ENCODE peak calls at places on chromosomes 3 and 15, in six cellular contexts. O is heart right ventricle, E is right lobe of liver, Q is Panc1, T is psoas muscle, K is pancreas. U is an unnamed sample.

GRCh38 chr3:128965818-128966217 is 28.1 kb downstream of the CFAP92 start:
- ATAC-seq in O (no peak), E (no peak), Q (no peak), T (no peak), K (no peak), U (no peak)

GRCh38 chr3:33513262-33513863 is 73.2 kb upstream of the UBP1 start:
- ATAC-seq in O (no peak), E (no peak), Q (no peak), T (no peak), K (no peak), U (no peak)

GRCh38 chr3:16912400-16913263 is 27.9 kb downstream of the PLCL2 start:
- ATAC-seq in O (no peak), E (no peak), Q (no peak), T (peak; percentile 43), K (no peak), U (no peak)

GRCh38 chr15:63517614-63518013 is 13.2 kb downstream of the USP3 start:
- ATAC-seq in O (no peak), E (peak; percentile 70), Q (peak; percentile 63), T (no peak), K (peak; percentile 75), U (no peak)

GRCh38 chr15:42050484-42051255 is 29.8 kb upstream of the PLA2G4E start:
- ATAC-seq in O (peak; percentile 87), E (no peak), Q (peak; percentile 23), T (peak; percentile 77), K (no peak), U (no peak)

GRCh38 chr3:58387650-58388546 is 45.7 kb downstream of the PDHB start:
- ATAC-seq in O (peak; percentile 18), E (no peak), Q (no peak), T (no peak), K (no peak), U (no peak)

GRCh38 chr3:62995142-62995541 is 119.9 kb upstream of the CADPS start:
- ATAC-seq in O (no peak), E (no peak), Q (no peak), T (no peak), K (no peak), U (no peak)

GRCh38 chr3:160162440-160162839 is 62.8 kb upstream of the C3orf80 start:
- ATAC-seq in O (no peak), E (no peak), Q (peak; percentile 47), T (no peak), K (no peak), U (no peak)

GRCh38 chr15:69359724-69360123 is 54.4 kb upstream of the KIF23 start:
- ATAC-seq in O (no peak), E (no peak), Q (no peak), T (no peak), K (no peak), U (no peak)

GRCh38 chr3:5149306-5149880 is 27.3 kb downstream of the ARL8B start:
- ATAC-seq in O (no peak), E (no peak), Q (no peak), T (no peak), K (no peak), U (no peak)

GRCh38 chr3:159775372-159775961 is 213.2 kb upstream of the IL12A start:
- ATAC-seq in O (peak; percentile 90), E (peak; percentile 71), Q (peak; percentile 68), T (no peak), K (no peak), U (peak; percentile 87)

GRCh38 chr3:177836671-177837070 is 639.4 kb upstream of the TBL1XR1 start:
- ATAC-seq in O (no peak), E (no peak), Q (no peak), T (peak; percentile 45), K (peak; percentile 61), U (peak; percentile 66)

GRCh38 chr15:83380682-83381081 is 66.5 kb upstream of the SH3GL3 start:
- ATAC-seq in O (peak; percentile 72), E (peak; percentile 73), Q (peak; percentile 91), T (no peak), K (peak; percentile 90), U (no peak)

GRCh38 chr3:81989274-81989673 is 227.8 kb upstream of the GBE1 start:
- ATAC-seq in O (no peak), E (no peak), Q (no peak), T (no peak), K (no peak), U (no peak)

GRCh38 chr15:100129677-100130076 is 212.1 kb downstream of the ADAMTS17 start:
- ATAC-seq in O (no peak), E (no peak), Q (no peak), T (no peak), K (no peak), U (no peak)

GRCh38 chr15:85316244-85316934 is 64.0 kb upstream of the AKAP13 start:
- ATAC-seq in O (no peak), E (no peak), Q (peak; percentile 58), T (no peak), K (no peak), U (no peak)

GRCh38 chr15:50496692-50497091 is 49.8 kb downstream of the USP50 start:
- ATAC-seq in O (no peak), E (no peak), Q (no peak), T (no peak), K (no peak), U (no peak)

GRCh38 chr15:51203797-51204196 is 109.1 kb upstream of the TNFAIP8L3 start:
- ATAC-seq in O (no peak), E (peak; percentile 68), Q (no peak), T (peak; percentile 35), K (peak; percentile 42), U (no peak)

GRCh38 chr3:141201122-141201521 is 30.5 kb upstream of the PXYLP1 start:
- ATAC-seq in O (no peak), E (no peak), Q (no peak), T (no peak), K (no peak), U (no peak)

GRCh38 chr3:173140986-173141385 is at the start of gene SPATA16:
- ATAC-seq in O (no peak), E (no peak), Q (no peak), T (no peak), K (no peak), U (no peak)

GRCh38 chr15:60299452-60300047 is 98.2 kb downstream of the ANXA2 start:
- ATAC-seq in O (no peak), E (no peak), Q (peak; percentile 38), T (no peak), K (no peak), U (no peak)

GRCh38 chr3:197253243-197253947 is 45.0 kb downstream of the DLG1 start:
- ATAC-seq in O (no peak), E (no peak), Q (no peak), T (no peak), K (no peak), U (no peak)

GRCh38 chr3:42905740-42906084 is 230 bp upstream of the ZNF662 start:
- ATAC-seq in O (no peak), E (no peak), Q (no peak), T (no peak), K (no peak), U (no peak)

GRCh38 chr3:33491697-33492096 is 51.5 kb upstream of the UBP1 start:
- ATAC-seq in O (no peak), E (no peak), Q (no peak), T (no peak), K (no peak), U (no peak)

GRCh38 chr15:70854669-70854976 is 666 bp upstream of the LARP6 start:
- ATAC-seq in O (peak; percentile 13), E (no peak), Q (peak; percentile 51), T (peak; percentile 15), K (peak; percentile 24), U (peak; percentile 1)

GRCh38 chr3:154795046-154795445 is 285.1 kb upstream of the MME start:
- ATAC-seq in O (no peak), E (no peak), Q (no peak), T (no peak), K (no peak), U (no peak)

GRCh38 chr3:58217209-58217811 is 6.5 kb upstream of the DNASE1L3 start:
- ATAC-seq in O (peak; percentile 96), E (peak; percentile 97), Q (peak; percentile 96), T (peak; percentile 82), K (peak; percentile 97), U (peak; percentile 78)

GRCh38 chr15:57667171-57667924 is 39.2 kb upstream of the POLR2M start:
- ATAC-seq in O (peak; percentile 80), E (peak; percentile 96), Q (peak; percentile 65), T (no peak), K (peak; percentile 88), U (peak; percentile 87)

GRCh38 chr15:98266295-98266694 is 305.8 kb downstream of the ARRDC4 start:
- ATAC-seq in O (no peak), E (no peak), Q (peak; percentile 45), T (no peak), K (no peak), U (no peak)

GRCh38 chr3:109977903-109978302 is 640.6 kb upstream of the DPPA4 start:
- ATAC-seq in O (no peak), E (no peak), Q (no peak), T (no peak), K (no peak), U (no peak)

GRCh38 chr15:73127302-73127936 is 75.2 kb downstream of the NEO1 start:
- ATAC-seq in O (no peak), E (peak; percentile 69), Q (peak; percentile 77), T (peak; percentile 60), K (peak; percentile 65), U (no peak)

GRCh38 chr15:39361497-39361896 is 219.4 kb upstream of the THBS1 start:
- ATAC-seq in O (no peak), E (no peak), Q (no peak), T (no peak), K (no peak), U (no peak)

GRCh38 chr15:39362832-39363561 is 217.9 kb upstream of the THBS1 start:
- ATAC-seq in O (no peak), E (no peak), Q (no peak), T (no peak), K (no peak), U (no peak)

GRCh38 chr15:39359736-39360135 is 221.1 kb upstream of the THBS1 start:
- ATAC-seq in O (no peak), E (no peak), Q (no peak), T (no peak), K (no peak), U (no peak)

GRCh38 chr15:39358441-39359041 is 222.3 kb upstream of the THBS1 start:
- ATAC-seq in O (peak; percentile 93), E (peak; percentile 13), Q (no peak), T (no peak), K (peak; percentile 94), U (peak; percentile 65)

GRCh38 chr15:39360417-39360816 is 220.5 kb upstream of the THBS1 start:
- ATAC-seq in O (no peak), E (peak; percentile 69), Q (no peak), T (no peak), K (peak; percentile 5), U (no peak)
- H3K4me1 ChIP-seq in O (peaks cover 25% of the 10 kb centered on the region), E (no peaks in the 10 kb centered on the region), Q (no peaks in the 10 kb centered on the region), T (no peaks in the 10 kb centered on the region), K (peaks cover 27% of the 10 kb centered on the region), U (no peaks in the 10 kb centered on the region)

GRCh38 chr15:28099555-28100140 is 533 bp upstream of the OCA2 start:
- ATAC-seq in O (no peak), E (no peak), Q (no peak), T (no peak), K (no peak), U (peak; percentile 14)
- H3K4me3 ChIP-seq in O (peak overlapping the region; percentile 27), E (no peak overlapping the region), Q (no peak overlapping the region), T (peak overlapping the region; percentile 50), K (no peak overlapping the region), U (peak overlapping the region; percentile 39)

GRCh38 chr3:124783696-124784095 is 53.4 kb downstream of the UMPS start:
- ATAC-seq in O (no peak), E (no peak), Q (no peak), T (no peak), K (no peak), U (no peak)
- H3K4me1 ChIP-seq in O (peaks cover 89% of the 10 kb centered on the region), E (no peaks in the 10 kb centered on the region), Q (peaks cover 28% of the 10 kb centered on the region), T (peaks cover 54% of the 10 kb centered on the region), K (peaks cover 3% of the 10 kb centered on the region), U (peaks cover 79% of the 10 kb centered on the region)

GRCh38 chr3:14525685-14526631 is 14.2 kb downstream of the GRIP2 start:
- ATAC-seq in O (peak; percentile 9), E (peak; percentile 19), Q (peak; percentile 56), T (peak; percentile 26), K (no peak), U (peak; percentile 46)
- H3K4me3 ChIP-seq in O (peak overlapping the region; percentile 15), E (no peak overlapping the region), Q (no peak overlapping the region), T (peak overlapping the region; percentile 35), K (no peak overlapping the region), U (peak overlapping the region; percentile 26)

U was measured in gastroesophageal sphincter.